ENCODE peak calls at places on chromosomes 7 and 10, in seven cellular contexts. E, I, A, L, R, Y and Z are unnamed samples.

GRCh38 chr7:16098585-16099179 is 322.7 kb downstream of the CRPPA start:
- DNase-seq in E (no peak), I (peak; percentile 34), A (no peak), L (no peak), R (peak; percentile 2), Y (no peak), Z (no peak)

GRCh38 chr7:30367561-30367960 is 83.2 kb downstream of the ZNRF2 start:
- DNase-seq in E (no peak), I (no peak), A (no peak), L (no peak), R (no peak), Y (no peak), Z (no peak)

GRCh38 chr7:133436014-133436428 is 183.1 kb downstream of the EXOC4 start:
- DNase-seq in E (no peak), I (peak; percentile 40), A (no peak), L (no peak), R (no peak), Y (no peak), Z (no peak)

GRCh38 chr10:71547841-71548493 is 151.2 kb downstream of the CDH23 start:
- DNase-seq in E (peak; percentile 91), I (no peak), A (no peak), L (no peak), R (peak; percentile 52), Y (peak; percentile 85), Z (peak; percentile 74)

GRCh38 chr10:101725296-101725695 is 30.3 kb upstream of the FBXW4 start:
- DNase-seq in E (no peak), I (no peak), A (no peak), L (no peak), R (no peak), Y (no peak), Z (no peak)

GRCh38 chr10:80685355-80685754 is 147.7 kb downstream of the SH2D4B start:
- DNase-seq in E (no peak), I (no peak), A (no peak), L (no peak), R (no peak), Y (no peak), Z (no peak)

GRCh38 chr7:84123903-84124573 is 70.6 kb downstream of the SEMA3A start:
- DNase-seq in E (no peak), I (no peak), A (no peak), L (no peak), R (no peak), Y (no peak), Z (no peak)

GRCh38 chr10:109650228-109650627 is 273.1 kb downstream of the XPNPEP1 start:
- DNase-seq in E (no peak), I (no peak), A (no peak), L (no peak), R (no peak), Y (no peak), Z (no peak)

GRCh38 chr10:119103241-119103640 is 672 bp upstream of the DENND10 start:
- DNase-seq in E (no peak), I (no peak), A (no peak), L (no peak), R (no peak), Y (no peak), Z (no peak)

GRCh38 chr10:119104653-119105024 is 726 bp downstream of the DENND10 start:
- DNase-seq in E (peak; percentile 22), I (no peak), A (no peak), L (peak; percentile 57), R (no peak), Y (no peak), Z (peak; percentile 63)

GRCh38 chr10:119105155-119105554 is 1.2 kb downstream of the DENND10 start:
- DNase-seq in E (no peak), I (no peak), A (no peak), L (no peak), R (no peak), Y (no peak), Z (no peak)

GRCh38 chr10:119098576-119098975 is 5.3 kb upstream of the DENND10 start:
- DNase-seq in E (no peak), I (no peak), A (no peak), L (no peak), R (no peak), Y (no peak), Z (no peak)

GRCh38 chr10:119103687-119104652 is at the start of gene DENND10:
- DNase-seq in E (peak; percentile 69), I (peak; percentile 99), A (peak; percentile 78), L (peak; percentile 89), R (peak; percentile 85), Y (peak; percentile 86), Z (peak; percentile 85)
- TF ChIP-seq CTCF in E (no peak), I (no peak), A (no peak), L (no peak), R (no peak), Y (no peak), Z (no peak)

GRCh38 chr10:5565205-5565545 is 40.4 kb downstream of the CALML3 start:
- DNase-seq in E (no peak), I (no peak), A (peak; percentile 14), L (peak; percentile 21), R (no peak), Y (no peak), Z (peak; percentile 4)
- TF ChIP-seq CTCF in E (no peak), I (no peak), A (no peak), L (no peak), R (no peak), Y (no peak), Z (no peak)

DNA sequence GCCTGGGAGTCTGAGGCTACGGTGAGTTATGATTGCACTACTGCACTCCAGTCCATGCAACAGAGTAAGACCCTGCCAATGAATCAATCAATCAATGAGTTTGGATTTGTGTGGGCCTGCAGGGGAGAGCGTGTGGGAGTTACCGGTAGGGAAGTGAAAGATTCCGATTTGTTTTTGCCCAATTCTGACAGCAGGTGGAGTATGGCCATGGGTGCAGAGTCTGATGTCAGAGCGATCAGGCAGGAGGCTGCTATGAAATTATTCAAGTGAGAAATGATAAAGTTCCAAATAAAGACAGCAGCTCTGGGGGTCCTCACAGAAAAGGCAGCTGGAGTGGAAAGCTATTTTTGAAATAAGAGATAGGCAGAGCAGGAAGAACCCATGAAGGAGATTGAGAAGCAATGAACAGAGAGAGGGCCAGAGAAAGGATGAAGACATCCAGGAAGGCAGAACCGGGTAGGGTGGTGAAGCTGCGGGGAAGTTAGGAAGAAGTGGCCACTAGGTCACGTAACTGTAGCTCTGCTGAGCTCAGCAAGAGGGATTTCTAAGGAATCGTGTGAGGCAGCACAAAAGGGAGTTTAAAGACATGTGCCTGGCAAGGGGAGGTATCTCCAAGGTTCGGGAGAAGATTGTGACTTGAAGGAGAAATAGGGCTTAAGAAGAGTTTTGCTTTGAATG is 93.7 kb upstream of the NMT2 start:
- DNase-seq in E (no peak), I (peak; percentile 20), A (no peak), L (no peak), R (no peak), Y (no peak), Z (no peak)
- TF ChIP-seq CTCF in E (no peak), I (no peak), A (peak; percentile 58), L (peak; percentile 57), R (no peak), Y (peak; percentile 55), Z (peak; percentile 20)

GRCh38 chr7:19119372-19119771 is 1.9 kb upstream of the TWIST1 start:
- DNase-seq in E (no peak), I (no peak), A (no peak), L (no peak), R (no peak), Y (no peak), Z (no peak)

GRCh38 chr7:19118896-19119301 is 1.5 kb upstream of the TWIST1 start:
- DNase-seq in E (peak; percentile 34), I (no peak), A (no peak), L (no peak), R (peak; percentile 54), Y (no peak), Z (peak; percentile 63)

GRCh38 chr7:19116121-19117080 is 1.0 kb downstream of the TWIST1 start:
- DNase-seq in E (peak; percentile 49), I (peak; percentile 52), A (no peak), L (no peak), R (peak; percentile 42), Y (peak; percentile 8), Z (peak; percentile 49)

GRCh38 chr7:19117081-19117869 is at the start of gene TWIST1:
- DNase-seq in E (peak; percentile 44), I (peak; percentile 58), A (no peak), L (no peak), R (peak; percentile 70), Y (peak; percentile 57), Z (peak; percentile 67)

GRCh38 chr7:19117870-19118608 is 603 bp upstream of the TWIST1 start:
- DNase-seq in E (peak; percentile 33), I (no peak), A (peak; percentile 31), L (no peak), R (peak; percentile 41), Y (peak; percentile 9), Z (no peak)
- TF ChIP-seq CTCF in E (peak; percentile 72), I (no peak), A (no peak), L (no peak), R (no peak), Y (no peak), Z (no peak)

DNA sequence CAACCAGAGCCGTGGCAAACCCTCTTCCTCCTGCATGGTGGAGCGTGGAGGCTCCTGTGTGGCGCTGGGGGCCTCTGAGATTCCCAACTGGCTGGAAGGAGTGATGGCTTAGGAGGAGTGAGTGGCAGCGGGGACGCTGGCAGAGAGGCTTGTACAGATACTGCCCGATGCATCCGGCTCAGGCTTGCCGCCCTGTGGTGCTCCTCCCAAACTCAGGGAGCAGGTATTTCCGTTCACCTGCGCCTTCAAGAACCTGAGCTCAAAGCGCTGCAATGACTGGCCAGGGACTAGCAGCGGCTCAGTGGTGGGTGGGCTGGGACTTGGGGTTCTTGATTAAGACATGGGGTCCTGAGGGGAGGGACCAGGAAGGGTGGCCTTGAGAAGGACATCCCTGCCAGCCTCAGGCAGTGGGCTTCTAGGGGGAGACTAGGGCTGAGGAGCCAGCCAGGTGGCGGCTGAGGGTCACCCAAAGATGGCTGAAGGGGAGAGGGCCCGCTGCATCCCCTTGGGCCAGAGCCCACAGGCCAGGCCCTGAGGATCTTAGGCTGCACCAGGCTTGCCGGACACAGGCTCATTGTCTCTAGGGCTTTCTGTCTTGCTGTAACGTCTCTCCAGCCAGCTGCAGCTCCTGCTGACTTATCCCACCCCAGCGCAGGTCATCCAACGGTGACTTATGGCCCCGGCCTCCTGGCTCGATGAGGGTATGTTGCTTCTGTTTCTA is 3.2 kb downstream of the ZNF775 start:
- DNase-seq in E (no peak), I (no peak), A (no peak), L (no peak), R (no peak), Y (no peak), Z (no peak)
- TF ChIP-seq CTCF in E (no peak), I (no peak), A (no peak), L (no peak), R (no peak), Y (no peak), Z (no peak)